ENCODE peak calls at places on chromosome 1, in five cellular contexts. M is neuronal stem cell, J is IMR-90, U is H9, Z is mesenchymal stem cell. N is an unnamed sample.

GRCh38 chr1:217211484-217211883 is 419.4 kb downstream of the GPATCH2 start:
- DNase-seq in M (no peak), J (no peak), U (no peak), Z (no peak), N (no peak)

GRCh38 chr1:241022366-241022765 is 334.6 kb downstream of the RGS7 start:
- DNase-seq in M (no peak), J (peak; percentile 1), U (no peak), Z (no peak), N (no peak)

GRCh38 chr1:242784807-242785206 is 260.3 kb upstream of the PLD5 start:
- DNase-seq in M (no peak), J (no peak), U (no peak), Z (no peak), N (no peak)

GRCh38 chr1:41758490-41758889 is 160.2 kb downstream of the HIVEP3 start:
- DNase-seq in M (no peak), J (no peak), U (no peak), Z (peak; percentile 19), N (no peak)

GRCh38 chr1:223341111-223341510 is 22.9 kb downstream of the SUSD4 start:
- DNase-seq in M (no peak), J (peak; percentile 56), U (no peak), Z (no peak), N (no peak)

GRCh38 chr1:98749152-98749756 is 87.7 kb downstream of the SNX7 start:
- DNase-seq in M (no peak), J (peak; percentile 7), U (no peak), Z (peak; percentile 13), N (no peak)

GRCh38 chr1:67850151-67850551 is 16.9 kb upstream of the GNG12 start:
- DNase-seq in M (no peak), J (peak; percentile 60), U (no peak), Z (peak; percentile 52), N (peak; percentile 40)

GRCh38 chr1:32142446-32143301 is 34.8 kb downstream of the KPNA6 start:
- DNase-seq in M (no peak), J (peak; percentile 88), U (no peak), Z (peak; percentile 95), N (peak; percentile 80)

GRCh38 chr1:77036560-77036959 is 169.3 kb downstream of the ST6GALNAC5 start:
- DNase-seq in M (no peak), J (peak; percentile 56), U (no peak), Z (peak; percentile 54), N (peak; percentile 45)

GRCh38 chr1:158067651-158068050 is 74.2 kb downstream of the KIRREL1 start:
- DNase-seq in M (no peak), J (peak; percentile 80), U (no peak), Z (peak; percentile 90), N (peak; percentile 45)

GRCh38 chr1:43238104-43238503 is 31.7 kb upstream of the TMEM125 start:
- DNase-seq in M (peak; percentile 64), J (peak; percentile 64), U (peak; percentile 80), Z (peak; percentile 63), N (peak; percentile 86)

GRCh38 chr1:117142200-117142599 is 20.7 kb upstream of the TRIM45 start:
- DNase-seq in M (no peak), J (peak; percentile 94), U (no peak), Z (no peak), N (no peak)

GRCh38 chr1:117143856-117144255 is 22.3 kb upstream of the TRIM45 start:
- DNase-seq in M (no peak), J (no peak), U (no peak), Z (no peak), N (no peak)

GRCh38 chr1:117146067-117146466 is 24.5 kb upstream of the TRIM45 start:
- DNase-seq in M (no peak), J (no peak), U (no peak), Z (no peak), N (no peak)

GRCh38 chr1:117146570-117147340 is 25.2 kb upstream of the TRIM45 start:
- DNase-seq in M (no peak), J (peak; percentile 95), U (no peak), Z (peak; percentile 84), N (peak; percentile 73)

GRCh38 chr1:117143172-117143571 is 21.6 kb upstream of the TRIM45 start:
- DNase-seq in M (no peak), J (peak; percentile 16), U (no peak), Z (no peak), N (no peak)
- H3K18ac ChIP-seq in M (no peak overlapping the region), J (peak overlapping the region; percentile 40), U (no peak overlapping the region), Z (no peak overlapping the region), N (no peak overlapping the region)

GRCh38 chr1:37274896-37275631 is 199.3 kb upstream of the ZC3H12A start:
- DNase-seq in M (no peak), J (no peak), U (peak; percentile 69), Z (no peak), N (peak; percentile 61)
- H3K4me2 ChIP-seq in M (no peak overlapping the region), J (no peak overlapping the region), U (no peak overlapping the region), Z (no peak overlapping the region), N (no peak overlapping the region)

GRCh38 chr1:208936431-208936830 is 647.1 kb upstream of the CAMK1G start:
- DNase-seq in M (no peak), J (no peak), U (no peak), Z (no peak), N (no peak)

GRCh38 chr1:208939545-208940085 is 643.9 kb upstream of the CAMK1G start:
- DNase-seq in M (no peak), J (no peak), U (no peak), Z (no peak), N (no peak)

GRCh38 chr1:208944981-208945451 is 638.5 kb upstream of the CAMK1G start:
- DNase-seq in M (no peak), J (no peak), U (no peak), Z (no peak), N (no peak)

GRCh38 chr1:208942394-208942793 is 641.1 kb upstream of the CAMK1G start:
- DNase-seq in M (no peak), J (no peak), U (no peak), Z (no peak), N (no peak)
- H3K18ac ChIP-seq in M (no peak overlapping the region), J (no peak overlapping the region), U (no peak overlapping the region), Z (no peak overlapping the region), N (no peak overlapping the region)

GRCh38 chr1:28144203-28145135 is 32.0 kb downstream of the PTAFR start:
- DNase-seq in M (no peak), J (peak; percentile 80), U (no peak), Z (peak; percentile 72), N (peak; percentile 42)
- H3K4me2 ChIP-seq in M (no peak overlapping the region), J (no peak overlapping the region), U (no peak overlapping the region), Z (no peak overlapping the region), N (no peak overlapping the region)